ENCODE peak calls at places on chromosomes 13 and 19, in eight cellular contexts. One of them, this sample, is unnamed.

GRCh38 chr19:10568444-10568825 is 344 bp downstream of the CDKN2D start:
- DNase-seq in hypothalamus: peak; percentile 38
- DNase-seq in activated naive CD8-positive, alpha-beta T cell treated with anti-CD3 and anti-CD28 coated beads for 36 hours: peak; percentile 80
- DNase-seq in NCI-H1092: peak; percentile 51
- DNase-seq in AG10803: no peak
- DNase-seq in NCI-H1694: no peak
- DNase-seq in GM10248: no peak
- DNase-seq in tibial artery: peak; percentile 37
- DNase-seq in this sample: no peak

GRCh38 chr13:33188093-33188882 is 97.3 kb downstream of the STARD13 start:
- DNase-seq in hypothalamus: no peak
- DNase-seq in activated naive CD8-positive, alpha-beta T cell treated with anti-CD3 and anti-CD28 coated beads for 36 hours: no peak
- DNase-seq in NCI-H1092: no peak
- DNase-seq in AG10803: peak; percentile 28
- DNase-seq in NCI-H1694: no peak
- DNase-seq in GM10248: no peak
- DNase-seq in tibial artery: no peak
- DNase-seq in this sample: no peak

GRCh38 chr19:1883784-1884183 is 1.5 kb downstream of the ABHD17A start:
- DNase-seq in hypothalamus: no peak
- DNase-seq in activated naive CD8-positive, alpha-beta T cell treated with anti-CD3 and anti-CD28 coated beads for 36 hours: no peak
- DNase-seq in NCI-H1092: no peak
- DNase-seq in AG10803: no peak
- DNase-seq in NCI-H1694: no peak
- DNase-seq in GM10248: no peak
- DNase-seq in tibial artery: no peak
- DNase-seq in this sample: no peak

GRCh38 chr13:78603240-78603947 is at the start of gene POU4F1:
- DNase-seq in hypothalamus: no peak
- DNase-seq in activated naive CD8-positive, alpha-beta T cell treated with anti-CD3 and anti-CD28 coated beads for 36 hours: peak; percentile 66
- DNase-seq in NCI-H1092: peak; percentile 95
- DNase-seq in AG10803: no peak
- DNase-seq in NCI-H1694: peak; percentile 86
- DNase-seq in GM10248: peak; percentile 88
- DNase-seq in tibial artery: no peak
- DNase-seq in this sample: peak; percentile 58

GRCh38 chr19:49977111-49977510 is 16.1 kb upstream of the SIGLEC11 start:
- DNase-seq in hypothalamus: no peak
- DNase-seq in activated naive CD8-positive, alpha-beta T cell treated with anti-CD3 and anti-CD28 coated beads for 36 hours: no peak
- DNase-seq in NCI-H1092: no peak
- DNase-seq in AG10803: no peak
- DNase-seq in NCI-H1694: no peak
- DNase-seq in GM10248: no peak
- DNase-seq in tibial artery: no peak
- DNase-seq in this sample: no peak

GRCh38 chr19:11377237-11377636 is 2.8 kb downstream of the SWSAP1 start:
- DNase-seq in hypothalamus: no peak
- DNase-seq in activated naive CD8-positive, alpha-beta T cell treated with anti-CD3 and anti-CD28 coated beads for 36 hours: peak; percentile 22
- DNase-seq in NCI-H1092: no peak
- DNase-seq in AG10803: peak; percentile 89
- DNase-seq in NCI-H1694: no peak
- DNase-seq in GM10248: no peak
- DNase-seq in tibial artery: peak; percentile 63
- DNase-seq in this sample: no peak

GRCh38 chr13:53200498-53201453 is 172.2 kb downstream of the OLFM4 start:
- DNase-seq in hypothalamus: no peak
- DNase-seq in activated naive CD8-positive, alpha-beta T cell treated with anti-CD3 and anti-CD28 coated beads for 36 hours: peak; percentile 15
- DNase-seq in NCI-H1092: no peak
- DNase-seq in AG10803: peak; percentile 7
- DNase-seq in NCI-H1694: no peak
- DNase-seq in GM10248: peak; percentile 26
- DNase-seq in tibial artery: no peak
- DNase-seq in this sample: no peak

GRCh38 chr13:114026128-114026880 is 52.4 kb upstream of the C13orf46 start:
- DNase-seq in hypothalamus: no peak
- DNase-seq in activated naive CD8-positive, alpha-beta T cell treated with anti-CD3 and anti-CD28 coated beads for 36 hours: no peak
- DNase-seq in NCI-H1092: no peak
- DNase-seq in AG10803: no peak
- DNase-seq in NCI-H1694: no peak
- DNase-seq in GM10248: no peak
- DNase-seq in tibial artery: no peak
- DNase-seq in this sample: no peak

GRCh38 chr19:3003046-3003445 is 25.7 kb downstream of the TLE6 start:
- DNase-seq in hypothalamus: no peak
- DNase-seq in activated naive CD8-positive, alpha-beta T cell treated with anti-CD3 and anti-CD28 coated beads for 36 hours: no peak
- DNase-seq in NCI-H1092: no peak
- DNase-seq in AG10803: no peak
- DNase-seq in NCI-H1694: no peak
- DNase-seq in GM10248: no peak
- DNase-seq in tibial artery: no peak
- DNase-seq in this sample: no peak

GRCh38 chr13:27374126-27374613 is 50.2 kb upstream of the GTF3A start:
- DNase-seq in hypothalamus: no peak
- DNase-seq in activated naive CD8-positive, alpha-beta T cell treated with anti-CD3 and anti-CD28 coated beads for 36 hours: no peak
- DNase-seq in NCI-H1092: no peak
- DNase-seq in AG10803: no peak
- DNase-seq in NCI-H1694: no peak
- DNase-seq in GM10248: no peak
- DNase-seq in tibial artery: no peak
- DNase-seq in this sample: no peak

GRCh38 chr13:75359266-75359665 is 122.7 kb downstream of the TBC1D4 start:
- DNase-seq in hypothalamus: no peak
- DNase-seq in activated naive CD8-positive, alpha-beta T cell treated with anti-CD3 and anti-CD28 coated beads for 36 hours: no peak
- DNase-seq in NCI-H1092: no peak
- DNase-seq in AG10803: peak; percentile 92
- DNase-seq in NCI-H1694: no peak
- DNase-seq in GM10248: no peak
- DNase-seq in tibial artery: no peak
- DNase-seq in this sample: no peak

GRCh38 chr13:45702869-45703391 is 810 bp downstream of the CBY2 start:
- DNase-seq in hypothalamus: no peak
- DNase-seq in activated naive CD8-positive, alpha-beta T cell treated with anti-CD3 and anti-CD28 coated beads for 36 hours: no peak
- DNase-seq in NCI-H1092: no peak
- DNase-seq in AG10803: no peak
- DNase-seq in NCI-H1694: no peak
- DNase-seq in GM10248: no peak
- DNase-seq in tibial artery: no peak
- DNase-seq in this sample: no peak

GRCh38 chr19:49210108-49210900 is 52.7 kb downstream of the TRPM4 start:
- DNase-seq in hypothalamus: no peak
- DNase-seq in activated naive CD8-positive, alpha-beta T cell treated with anti-CD3 and anti-CD28 coated beads for 36 hours: peak; percentile 40
- DNase-seq in NCI-H1092: no peak
- DNase-seq in AG10803: no peak
- DNase-seq in NCI-H1694: no peak
- DNase-seq in GM10248: no peak
- DNase-seq in tibial artery: no peak
- DNase-seq in this sample: no peak

GRCh38 chr13:51330741-51331140 is 8.8 kb upstream of the SERPINE3 start:
- DNase-seq in hypothalamus: no peak
- DNase-seq in activated naive CD8-positive, alpha-beta T cell treated with anti-CD3 and anti-CD28 coated beads for 36 hours: no peak
- DNase-seq in NCI-H1092: no peak
- DNase-seq in AG10803: peak; percentile 81
- DNase-seq in NCI-H1694: no peak
- DNase-seq in GM10248: peak; percentile 41
- DNase-seq in tibial artery: no peak
- DNase-seq in this sample: no peak

GRCh38 chr13:40211586-40211968 is 454.9 kb downstream of the FOXO1 start:
- DNase-seq in hypothalamus: no peak
- DNase-seq in activated naive CD8-positive, alpha-beta T cell treated with anti-CD3 and anti-CD28 coated beads for 36 hours: no peak
- DNase-seq in NCI-H1092: no peak
- DNase-seq in AG10803: no peak
- DNase-seq in NCI-H1694: no peak
- DNase-seq in GM10248: no peak
- DNase-seq in tibial artery: no peak
- DNase-seq in this sample: no peak

GRCh38 chr19:13951799-13952153 is 533 bp upstream of the DCAF15 start:
- DNase-seq in hypothalamus: no peak
- DNase-seq in activated naive CD8-positive, alpha-beta T cell treated with anti-CD3 and anti-CD28 coated beads for 36 hours: no peak
- DNase-seq in NCI-H1092: no peak
- DNase-seq in AG10803: no peak
- DNase-seq in NCI-H1694: no peak
- DNase-seq in GM10248: no peak
- DNase-seq in tibial artery: no peak
- DNase-seq in this sample: no peak

GRCh38 chr13:59846845-59847620 is 316.7 kb downstream of the DIAPH3 start:
- DNase-seq in hypothalamus: no peak
- DNase-seq in activated naive CD8-positive, alpha-beta T cell treated with anti-CD3 and anti-CD28 coated beads for 36 hours: no peak
- DNase-seq in NCI-H1092: no peak
- DNase-seq in AG10803: no peak
- DNase-seq in NCI-H1694: no peak
- DNase-seq in GM10248: no peak
- DNase-seq in tibial artery: no peak
- DNase-seq in this sample: no peak

GRCh38 chr19:43078311-43078710 is 4.2 kb downstream of the PSG2 start:
- DNase-seq in hypothalamus: no peak
- DNase-seq in activated naive CD8-positive, alpha-beta T cell treated with anti-CD3 and anti-CD28 coated beads for 36 hours: no peak
- DNase-seq in NCI-H1092: no peak
- DNase-seq in AG10803: peak; percentile 88
- DNase-seq in NCI-H1694: no peak
- DNase-seq in GM10248: no peak
- DNase-seq in tibial artery: no peak
- DNase-seq in this sample: no peak

GRCh38 chr13:69092615-69093322 is 1014.9 kb upstream of the ATXN8OS start:
- DNase-seq in hypothalamus: no peak
- DNase-seq in activated naive CD8-positive, alpha-beta T cell treated with anti-CD3 and anti-CD28 coated beads for 36 hours: no peak
- DNase-seq in NCI-H1092: no peak
- DNase-seq in AG10803: no peak
- DNase-seq in NCI-H1694: no peak
- DNase-seq in GM10248: no peak
- DNase-seq in tibial artery: no peak
- DNase-seq in this sample: no peak

GRCh38 chr19:57191141-57192063 is at the start of gene ZNF264:
- DNase-seq in hypothalamus: peak; percentile 52
- DNase-seq in activated naive CD8-positive, alpha-beta T cell treated with anti-CD3 and anti-CD28 coated beads for 36 hours: peak; percentile 89
- DNase-seq in NCI-H1092: peak; percentile 71
- DNase-seq in AG10803: peak; percentile 85
- DNase-seq in NCI-H1694: peak; percentile 16
- DNase-seq in GM10248: peak; percentile 93
- DNase-seq in tibial artery: peak; percentile 86
- DNase-seq in this sample: peak; percentile 51

GRCh38 chr19:1786668-1787067 is 25.4 kb downstream of the ATP8B3 start:
- DNase-seq in hypothalamus: no peak
- DNase-seq in activated naive CD8-positive, alpha-beta T cell treated with anti-CD3 and anti-CD28 coated beads for 36 hours: no peak
- DNase-seq in NCI-H1092: no peak
- DNase-seq in AG10803: no peak
- DNase-seq in NCI-H1694: no peak
- DNase-seq in GM10248: no peak
- DNase-seq in tibial artery: no peak
- DNase-seq in this sample: no peak

GRCh38 chr13:106299616-106300015 is 235.8 kb downstream of the EFNB2 start:
- DNase-seq in hypothalamus: no peak
- DNase-seq in activated naive CD8-positive, alpha-beta T cell treated with anti-CD3 and anti-CD28 coated beads for 36 hours: no peak
- DNase-seq in NCI-H1092: no peak
- DNase-seq in AG10803: no peak
- DNase-seq in NCI-H1694: no peak
- DNase-seq in GM10248: no peak
- DNase-seq in tibial artery: no peak
- DNase-seq in this sample: no peak

GRCh38 chr19:35138305-35138799 is 272 bp upstream of the FXYD1 start:
- DNase-seq in hypothalamus: no peak
- DNase-seq in activated naive CD8-positive, alpha-beta T cell treated with anti-CD3 and anti-CD28 coated beads for 36 hours: no peak
- DNase-seq in NCI-H1092: no peak
- DNase-seq in AG10803: no peak
- DNase-seq in NCI-H1694: peak; percentile 20
- DNase-seq in GM10248: no peak
- DNase-seq in tibial artery: peak; percentile 70
- DNase-seq in this sample: no peak

GRCh38 chr13:91155512-91156114 is 191.9 kb upstream of the MIR17HG start:
- DNase-seq in hypothalamus: no peak
- DNase-seq in activated naive CD8-positive, alpha-beta T cell treated with anti-CD3 and anti-CD28 coated beads for 36 hours: no peak
- DNase-seq in NCI-H1092: no peak
- DNase-seq in AG10803: no peak
- DNase-seq in NCI-H1694: no peak
- DNase-seq in GM10248: no peak
- DNase-seq in tibial artery: no peak
- DNase-seq in this sample: no peak

GRCh38 chr13:112772539-112772909 is 82.7 kb downstream of the ATP11A start:
- DNase-seq in hypothalamus: no peak
- DNase-seq in activated naive CD8-positive, alpha-beta T cell treated with anti-CD3 and anti-CD28 coated beads for 36 hours: no peak
- DNase-seq in NCI-H1092: no peak
- DNase-seq in AG10803: no peak
- DNase-seq in NCI-H1694: no peak
- DNase-seq in GM10248: no peak
- DNase-seq in tibial artery: no peak
- DNase-seq in this sample: no peak

GRCh38 chr13:75876371-75877050 is 240.4 kb downstream of the LMO7 start:
- DNase-seq in hypothalamus: no peak
- DNase-seq in activated naive CD8-positive, alpha-beta T cell treated with anti-CD3 and anti-CD28 coated beads for 36 hours: peak; percentile 37
- DNase-seq in NCI-H1092: peak; percentile 49
- DNase-seq in AG10803: peak; percentile 62
- DNase-seq in NCI-H1694: peak; percentile 62
- DNase-seq in GM10248: peak; percentile 42
- DNase-seq in tibial artery: peak; percentile 60
- DNase-seq in this sample: no peak

GRCh38 chr13:73325351-73326214 is 266.8 kb downstream of the KLF5 start:
- DNase-seq in hypothalamus: no peak
- DNase-seq in activated naive CD8-positive, alpha-beta T cell treated with anti-CD3 and anti-CD28 coated beads for 36 hours: no peak
- DNase-seq in NCI-H1092: no peak
- DNase-seq in AG10803: no peak
- DNase-seq in NCI-H1694: no peak
- DNase-seq in GM10248: no peak
- DNase-seq in tibial artery: no peak
- DNase-seq in this sample: no peak

GRCh38 chr13:67950594-67950993 is 720.5 kb upstream of the PCDH9 start:
- DNase-seq in hypothalamus: no peak
- DNase-seq in activated naive CD8-positive, alpha-beta T cell treated with anti-CD3 and anti-CD28 coated beads for 36 hours: no peak
- DNase-seq in NCI-H1092: no peak
- DNase-seq in AG10803: no peak
- DNase-seq in NCI-H1694: no peak
- DNase-seq in GM10248: no peak
- DNase-seq in tibial artery: no peak
- DNase-seq in this sample: no peak

GRCh38 chr13:95498886-95499285 is 53.6 kb upstream of the CLDN10 start:
- DNase-seq in hypothalamus: no peak
- DNase-seq in activated naive CD8-positive, alpha-beta T cell treated with anti-CD3 and anti-CD28 coated beads for 36 hours: no peak
- DNase-seq in NCI-H1092: no peak
- DNase-seq in AG10803: no peak
- DNase-seq in NCI-H1694: no peak
- DNase-seq in GM10248: no peak
- DNase-seq in tibial artery: no peak
- DNase-seq in this sample: no peak

GRCh38 chr19:18744019-18744418 is 47.1 kb downstream of the COMP start:
- DNase-seq in hypothalamus: no peak
- DNase-seq in activated naive CD8-positive, alpha-beta T cell treated with anti-CD3 and anti-CD28 coated beads for 36 hours: no peak
- DNase-seq in NCI-H1092: no peak
- DNase-seq in AG10803: no peak
- DNase-seq in NCI-H1694: no peak
- DNase-seq in GM10248: no peak
- DNase-seq in tibial artery: no peak
- DNase-seq in this sample: no peak

GRCh38 chr13:93409001-93409400 is 182.4 kb downstream of the GPC6 start:
- DNase-seq in hypothalamus: no peak
- DNase-seq in activated naive CD8-positive, alpha-beta T cell treated with anti-CD3 and anti-CD28 coated beads for 36 hours: no peak
- DNase-seq in NCI-H1092: no peak
- DNase-seq in AG10803: no peak
- DNase-seq in NCI-H1694: no peak
- DNase-seq in GM10248: no peak
- DNase-seq in tibial artery: no peak
- DNase-seq in this sample: no peak

GRCh38 chr13:50613356-50613831 is 230.1 kb downstream of the DLEU7 start:
- DNase-seq in hypothalamus: no peak
- DNase-seq in activated naive CD8-positive, alpha-beta T cell treated with anti-CD3 and anti-CD28 coated beads for 36 hours: no peak
- DNase-seq in NCI-H1092: no peak
- DNase-seq in AG10803: peak; percentile 34
- DNase-seq in NCI-H1694: no peak
- DNase-seq in GM10248: no peak
- DNase-seq in tibial artery: no peak
- DNase-seq in this sample: no peak

GRCh38 chr13:105806335-105806920 is 729.0 kb downstream of the EFNB2 start:
- DNase-seq in hypothalamus: no peak
- DNase-seq in activated naive CD8-positive, alpha-beta T cell treated with anti-CD3 and anti-CD28 coated beads for 36 hours: no peak
- DNase-seq in NCI-H1092: no peak
- DNase-seq in AG10803: no peak
- DNase-seq in NCI-H1694: no peak
- DNase-seq in GM10248: no peak
- DNase-seq in tibial artery: no peak
- DNase-seq in this sample: no peak

GRCh38 chr13:112333756-112334543 is 42.2 kb upstream of the SPACA7 start:
- DNase-seq in hypothalamus: no peak
- DNase-seq in activated naive CD8-positive, alpha-beta T cell treated with anti-CD3 and anti-CD28 coated beads for 36 hours: no peak
- DNase-seq in NCI-H1092: no peak
- DNase-seq in AG10803: no peak
- DNase-seq in NCI-H1694: no peak
- DNase-seq in GM10248: no peak
- DNase-seq in tibial artery: no peak
- DNase-seq in this sample: no peak